ENCODE peak calls at places on chromosomes 6 and 20, in ten cellular contexts. Y is tibial nerve, I is adrenal gland, D is sigmoid colon, Z is breast epithelium, C is transverse colon, B is HepG2, M is spleen, L is heart left ventricle, V is ovary. P is an unnamed sample.
A peak's percentile ranks its signal among the peaks of the same experiment; 100 is the strongest.

GRCh38 chr6:14211596-14211961 is 94.0 kb downstream of the CD83 start:
- DNase-seq in V (peak; percentile 70), L (peak; percentile 74), Y (no peak), Z (no peak), I (peak; percentile 53), B (peak; percentile 12), C (peak; percentile 53), M (peak; percentile 89), D (peak; percentile 71), P (peak; percentile 37)

GRCh38 chr20:49508435-49509199 is 26.1 kb upstream of the KCNB1 start:
- DNase-seq in I (no peak), M (no peak), C (no peak), L (no peak), Z (no peak), Y (no peak), B (peak; percentile 56), V (no peak), D (peak; percentile 58), P (no peak)

GRCh38 chr6:111242452-111242851 is 155.1 kb downstream of the SLC16A10 start:
- DNase-seq in Z (no peak), Y (no peak), M (no peak), V (no peak), I (no peak), C (no peak), D (no peak), L (no peak), B (no peak), P (no peak)

GRCh38 chr6:13026557-13026956 is 301.8 kb downstream of the TBC1D7 start:
- DNase-seq in C (no peak), L (peak; percentile 56), V (no peak), B (no peak), Y (no peak), M (no peak), Z (no peak), D (no peak), I (no peak), P (no peak)

GRCh38 chr6:21937466-21937865 is 343.9 kb downstream of the SOX4 start:
- DNase-seq in B (no peak), Z (no peak), M (no peak), I (no peak), C (no peak), V (no peak), L (no peak), D (no peak), Y (no peak), P (no peak)

GRCh38 chr6:132405143-132405915 is 4.1 kb upstream of the MOXD1 start:
- DNase-seq in C (no peak), D (no peak), Z (no peak), M (no peak), V (no peak), Y (no peak), B (no peak), I (no peak), L (no peak), P (no peak)

GRCh38 chr6:114009192-114009591 is 38.2 kb upstream of the HDAC2 start:
- DNase-seq in M (no peak), V (no peak), D (no peak), L (no peak), Z (no peak), I (no peak), C (no peak), B (no peak), Y (no peak), P (no peak)

GRCh38 chr20:20407891-20408805 is 40.2 kb downstream of the INSM1 start:
- DNase-seq in C (no peak), D (no peak), M (no peak), B (peak; percentile 22), Z (no peak), Y (no peak), I (no peak), V (no peak), L (no peak), P (no peak)

GRCh38 chr6:149924933-149925252 is 2.0 kb upstream of the RAET1G start:
- DNase-seq in Y (no peak), Z (no peak), B (no peak), M (peak; percentile 49), C (no peak), I (no peak), L (no peak), V (peak; percentile 35), D (no peak), P (no peak)

GRCh38 chr6:134315189-134315588 is 2.7 kb downstream of the SGK1 start:
- DNase-seq in Z (no peak), D (no peak), C (no peak), I (no peak), M (no peak), V (no peak), Y (no peak), B (no peak), L (no peak), P (no peak)
- TF ChIP-seq POLR2A in Z (no peak), D (no peak), C (no peak), I (no peak), M (no peak), V (no peak), Y (no peak), B (no peak), L (no peak), P (no peak)

GRCh38 chr6:20056350-20056992 is 155.8 kb downstream of the MBOAT1 start:
- DNase-seq in V (no peak), L (no peak), I (no peak), Z (no peak), B (peak; percentile 48), Y (no peak), M (no peak), D (no peak), C (no peak), P (no peak)
- TF ChIP-seq CTCF in V (peak; percentile 38), L (peak; percentile 44), I (peak; percentile 30), Z (peak; percentile 43), B (peak; percentile 66), Y (peak; percentile 75), M (peak; percentile 17), D (peak; percentile 37), C (peak; percentile 36), P (peak; percentile 51)

GRCh38 chr6:53811746-53812145 is 16.9 kb downstream of the LRRC1 start:
- DNase-seq in Y (no peak), V (no peak), I (no peak), B (no peak), M (no peak), Z (no peak), C (no peak), D (no peak), L (no peak), P (no peak)
- TF ChIP-seq POLR2A in Y (no peak), V (no peak), I (no peak), B (no peak), M (no peak), Z (no peak), C (no peak), D (no peak), L (no peak), P (no peak)

GRCh38 chr6:8060346-8060745 is 3.8 kb downstream of the BLOC1S5 start:
- DNase-seq in I (no peak), V (no peak), C (no peak), Y (no peak), D (no peak), L (no peak), M (no peak), Z (no peak), B (no peak), P (no peak)

GRCh38 chr6:8057793-8058192 is 6.4 kb downstream of the BLOC1S5 start:
- DNase-seq in Y (no peak), D (no peak), B (no peak), M (no peak), I (no peak), Z (no peak), L (no peak), C (no peak), V (no peak), P (no peak)

GRCh38 chr6:8057263-8057662 is 6.9 kb downstream of the BLOC1S5 start:
- DNase-seq in B (no peak), C (no peak), M (no peak), D (no peak), I (no peak), L (no peak), Z (no peak), Y (no peak), V (no peak), P (no peak)

GRCh38 chr6:8061736-8062135 is 2.5 kb downstream of the BLOC1S5 start:
- DNase-seq in Z (no peak), M (no peak), D (no peak), Y (no peak), L (no peak), V (no peak), B (no peak), C (no peak), I (no peak), P (no peak)

GRCh38 chr6:8059129-8059528 is 5.1 kb downstream of the BLOC1S5 start:
- DNase-seq in D (no peak), C (no peak), B (no peak), Z (no peak), L (no peak), I (no peak), Y (no peak), M (no peak), V (no peak), P (no peak)
- TF ChIP-seq CTCF in D (peak; percentile 13), C (no peak), B (no peak), Z (no peak), L (peak; percentile 56), I (peak; percentile 16), Y (no peak), M (peak; percentile 21), V (no peak), P (peak; percentile 32)